ENCODE peak calls at places on chromosomes 4 and X, in eight cellular contexts. One of them, this sample, is unnamed.

GRCh38 chr4:122652379-122652778 is 31.5 kb upstream of the IL21 start:
- DNase-seq in ovary: no peak
- DNase-seq in left lung: no peak
- DNase-seq in choroid plexus epithelial cell: peak; percentile 91
- DNase-seq in heart right ventricle: no peak
- DNase-seq in fibroblast of the aortic adventitia: peak; percentile 88
- DNase-seq in esophagus squamous epithelium: no peak
- DNase-seq in fibroblast of mammary gland: peak; percentile 82
- DNase-seq in this sample: no peak

GRCh38 chr4:174437324-174437723 is 85.0 kb downstream of the HPGD start:
- DNase-seq in ovary: no peak
- DNase-seq in left lung: no peak
- DNase-seq in choroid plexus epithelial cell: peak; percentile 88
- DNase-seq in heart right ventricle: no peak
- DNase-seq in fibroblast of the aortic adventitia: peak; percentile 94
- DNase-seq in esophagus squamous epithelium: no peak
- DNase-seq in fibroblast of mammary gland: peak; percentile 95
- DNase-seq in this sample: no peak

GRCh38 chr4:20251796-20252655 is at the start of gene SLIT2:
- DNase-seq in ovary: peak; percentile 87
- DNase-seq in left lung: peak; percentile 88
- DNase-seq in choroid plexus epithelial cell: peak; percentile 84
- DNase-seq in heart right ventricle: peak; percentile 75
- DNase-seq in fibroblast of the aortic adventitia: peak; percentile 88
- DNase-seq in esophagus squamous epithelium: no peak
- DNase-seq in fibroblast of mammary gland: peak; percentile 75
- DNase-seq in this sample: peak; percentile 87

GRCh38 chrX:38260231-38260630 is 39.6 kb upstream of the SRPX start:
- DNase-seq in ovary: no peak
- DNase-seq in left lung: no peak
- DNase-seq in choroid plexus epithelial cell: peak; percentile 53
- DNase-seq in heart right ventricle: no peak
- DNase-seq in fibroblast of the aortic adventitia: no peak
- DNase-seq in esophagus squamous epithelium: no peak
- DNase-seq in fibroblast of mammary gland: peak; percentile 40
- DNase-seq in this sample: no peak

GRCh38 chr4:186078977-186079697 is 10.2 kb downstream of the TLR3 start:
- DNase-seq in ovary: no peak
- DNase-seq in left lung: no peak
- DNase-seq in choroid plexus epithelial cell: peak; percentile 20
- DNase-seq in heart right ventricle: no peak
- DNase-seq in fibroblast of the aortic adventitia: no peak
- DNase-seq in esophagus squamous epithelium: no peak
- DNase-seq in fibroblast of mammary gland: no peak
- DNase-seq in this sample: no peak

GRCh38 chr4:2251795-2252529 is 9.9 kb downstream of the MXD4 start:
- DNase-seq in ovary: peak; percentile 14
- DNase-seq in left lung: peak; percentile 57
- DNase-seq in choroid plexus epithelial cell: no peak
- DNase-seq in heart right ventricle: no peak
- DNase-seq in fibroblast of the aortic adventitia: no peak
- DNase-seq in esophagus squamous epithelium: no peak
- DNase-seq in fibroblast of mammary gland: no peak
- DNase-seq in this sample: peak; percentile 70

GRCh38 chr4:14368391-14368790 is 633.9 kb upstream of the CPEB2 start:
- DNase-seq in ovary: no peak
- DNase-seq in left lung: no peak
- DNase-seq in choroid plexus epithelial cell: no peak
- DNase-seq in heart right ventricle: peak; percentile 42
- DNase-seq in fibroblast of the aortic adventitia: no peak
- DNase-seq in esophagus squamous epithelium: no peak
- DNase-seq in fibroblast of mammary gland: no peak
- DNase-seq in this sample: no peak

GRCh38 chrX:111095974-111096870 is at the start of gene PAK3:
- DNase-seq in ovary: peak; percentile 66
- DNase-seq in left lung: peak; percentile 41
- DNase-seq in choroid plexus epithelial cell: peak; percentile 22
- DNase-seq in heart right ventricle: peak; percentile 20
- DNase-seq in fibroblast of the aortic adventitia: peak; percentile 64
- DNase-seq in esophagus squamous epithelium: no peak
- DNase-seq in fibroblast of mammary gland: peak; percentile 48
- DNase-seq in this sample: peak; percentile 75

GRCh38 chr4:165355900-165356300 is 22.9 kb upstream of the CPE start:
- DNase-seq in ovary: no peak
- DNase-seq in left lung: no peak
- DNase-seq in choroid plexus epithelial cell: peak; percentile 70
- DNase-seq in heart right ventricle: peak; percentile 8
- DNase-seq in fibroblast of the aortic adventitia: peak; percentile 72
- DNase-seq in esophagus squamous epithelium: no peak
- DNase-seq in fibroblast of mammary gland: peak; percentile 64
- DNase-seq in this sample: no peak

GRCh38 chr4:53647547-53647946 is 56.3 kb upstream of the LNX1 start:
- DNase-seq in ovary: no peak
- DNase-seq in left lung: no peak
- DNase-seq in choroid plexus epithelial cell: no peak
- DNase-seq in heart right ventricle: no peak
- DNase-seq in fibroblast of the aortic adventitia: no peak
- DNase-seq in esophagus squamous epithelium: no peak
- DNase-seq in fibroblast of mammary gland: no peak
- DNase-seq in this sample: no peak

GRCh38 chr4:54678826-54679225 is 21.1 kb downstream of the KIT start:
- DNase-seq in ovary: no peak
- DNase-seq in left lung: no peak
- DNase-seq in choroid plexus epithelial cell: no peak
- DNase-seq in heart right ventricle: no peak
- DNase-seq in fibroblast of the aortic adventitia: no peak
- DNase-seq in esophagus squamous epithelium: no peak
- DNase-seq in fibroblast of mammary gland: no peak
- DNase-seq in this sample: no peak
- H3K4me3 ChIP-seq in ovary: no peak overlapping the region
- H3K4me3 ChIP-seq in left lung: no peak overlapping the region
- H3K4me3 ChIP-seq in choroid plexus epithelial cell: no peak overlapping the region
- H3K4me3 ChIP-seq in heart right ventricle: no peak overlapping the region
- H3K4me3 ChIP-seq in fibroblast of the aortic adventitia: no peak overlapping the region
- H3K4me3 ChIP-seq in esophagus squamous epithelium: no peak overlapping the region
- H3K4me3 ChIP-seq in fibroblast of mammary gland: no peak overlapping the region
- H3K4me3 ChIP-seq in this sample: no peak overlapping the region

DNA sequence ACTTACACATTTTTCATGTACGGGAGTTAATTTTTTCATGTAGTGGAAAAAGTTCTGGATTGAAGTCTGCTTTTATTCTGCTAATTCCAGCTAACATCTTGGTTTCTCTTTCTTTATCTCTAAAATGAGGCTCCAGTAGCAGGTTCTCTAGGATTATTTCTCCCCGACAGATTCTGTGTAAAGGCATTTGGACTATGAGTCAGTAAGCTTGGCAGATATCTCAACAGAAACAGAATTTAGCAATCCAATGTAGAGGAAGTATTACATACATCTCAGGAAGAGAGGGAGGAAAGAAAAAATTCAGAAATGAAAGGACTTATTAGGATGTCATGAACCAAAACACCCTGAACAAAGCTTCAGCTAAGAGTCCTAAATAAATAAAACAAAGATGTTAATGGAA is 1682.3 kb upstream of the TENM3 start:
- DNase-seq in ovary: no peak
- DNase-seq in left lung: no peak
- DNase-seq in choroid plexus epithelial cell: peak; percentile 9
- DNase-seq in heart right ventricle: no peak
- DNase-seq in fibroblast of the aortic adventitia: no peak
- DNase-seq in esophagus squamous epithelium: no peak
- DNase-seq in fibroblast of mammary gland: peak; percentile 20
- DNase-seq in this sample: no peak
- H3K4me3 ChIP-seq in ovary: no peak overlapping the region
- H3K4me3 ChIP-seq in left lung: no peak overlapping the region
- H3K4me3 ChIP-seq in choroid plexus epithelial cell: no peak overlapping the region
- H3K4me3 ChIP-seq in heart right ventricle: no peak overlapping the region
- H3K4me3 ChIP-seq in fibroblast of the aortic adventitia: no peak overlapping the region
- H3K4me3 ChIP-seq in esophagus squamous epithelium: no peak overlapping the region
- H3K4me3 ChIP-seq in fibroblast of mammary gland: no peak overlapping the region
- H3K4me3 ChIP-seq in this sample: no peak overlapping the region

GRCh38 chrX:69177511-69178162 is 12.4 kb upstream of the PJA1 start:
- DNase-seq in ovary: no peak
- DNase-seq in left lung: no peak
- DNase-seq in choroid plexus epithelial cell: no peak
- DNase-seq in heart right ventricle: no peak
- DNase-seq in fibroblast of the aortic adventitia: no peak
- DNase-seq in esophagus squamous epithelium: no peak
- DNase-seq in fibroblast of mammary gland: no peak
- DNase-seq in this sample: peak; percentile 55

GRCh38 chrX:69182818-69183375 is 17.6 kb upstream of the PJA1 start:
- DNase-seq in ovary: no peak
- DNase-seq in left lung: no peak
- DNase-seq in choroid plexus epithelial cell: no peak
- DNase-seq in heart right ventricle: no peak
- DNase-seq in fibroblast of the aortic adventitia: no peak
- DNase-seq in esophagus squamous epithelium: no peak
- DNase-seq in fibroblast of mammary gland: peak; percentile 25
- DNase-seq in this sample: peak; percentile 22

GRCh38 chrX:69173906-69174305 is 8.7 kb upstream of the PJA1 start:
- DNase-seq in ovary: no peak
- DNase-seq in left lung: no peak
- DNase-seq in choroid plexus epithelial cell: no peak
- DNase-seq in heart right ventricle: no peak
- DNase-seq in fibroblast of the aortic adventitia: no peak
- DNase-seq in esophagus squamous epithelium: no peak
- DNase-seq in fibroblast of mammary gland: no peak
- DNase-seq in this sample: peak; percentile 22

GRCh38 chrX:69178592-69178991 is 13.3 kb upstream of the PJA1 start:
- DNase-seq in ovary: no peak
- DNase-seq in left lung: no peak
- DNase-seq in choroid plexus epithelial cell: no peak
- DNase-seq in heart right ventricle: no peak
- DNase-seq in fibroblast of the aortic adventitia: no peak
- DNase-seq in esophagus squamous epithelium: no peak
- DNase-seq in fibroblast of mammary gland: no peak
- DNase-seq in this sample: no peak

DNA sequence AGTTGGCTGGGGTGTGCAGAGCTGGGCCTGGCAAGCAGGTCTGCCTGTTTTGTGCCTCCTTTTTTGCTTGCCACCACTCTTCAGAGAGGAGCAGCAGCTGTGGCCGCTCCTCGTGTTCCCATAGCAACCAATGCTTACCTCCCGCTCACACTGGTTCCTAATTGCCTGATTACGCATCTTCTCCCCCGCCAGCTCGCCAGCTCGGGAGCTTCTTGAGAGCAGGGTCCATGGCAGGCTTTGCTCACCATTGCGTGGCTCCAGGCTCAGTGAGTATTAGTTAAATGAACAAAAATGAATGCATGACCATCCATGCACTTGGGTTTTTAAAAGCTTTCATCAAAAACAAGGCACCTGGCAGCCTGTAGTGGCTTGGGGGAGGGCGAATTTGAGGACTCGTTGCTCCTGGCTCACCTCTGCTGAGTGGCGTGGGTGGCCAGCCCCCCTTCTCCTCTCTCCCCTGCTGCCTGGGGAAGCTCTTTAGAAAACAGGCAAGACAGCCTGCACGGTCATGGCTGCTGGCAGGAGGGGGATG is 14.2 kb upstream of the PJA1 start:
- DNase-seq in ovary: peak; percentile 43
- DNase-seq in left lung: no peak
- DNase-seq in choroid plexus epithelial cell: no peak
- DNase-seq in heart right ventricle: no peak
- DNase-seq in fibroblast of the aortic adventitia: no peak
- DNase-seq in esophagus squamous epithelium: no peak
- DNase-seq in fibroblast of mammary gland: peak; percentile 16
- DNase-seq in this sample: no peak
- H3K4me3 ChIP-seq in ovary: no peak overlapping the region
- H3K4me3 ChIP-seq in left lung: no peak overlapping the region
- H3K4me3 ChIP-seq in choroid plexus epithelial cell: no peak overlapping the region
- H3K4me3 ChIP-seq in heart right ventricle: no peak overlapping the region
- H3K4me3 ChIP-seq in fibroblast of the aortic adventitia: no peak overlapping the region
- H3K4me3 ChIP-seq in esophagus squamous epithelium: no peak overlapping the region
- H3K4me3 ChIP-seq in fibroblast of mammary gland: no peak overlapping the region
- H3K4me3 ChIP-seq in this sample: no peak overlapping the region

GRCh38 chr4:140271553-140271952 is 101.9 kb upstream of the SCOC start:
- DNase-seq in ovary: no peak
- DNase-seq in left lung: no peak
- DNase-seq in choroid plexus epithelial cell: no peak
- DNase-seq in heart right ventricle: no peak
- DNase-seq in fibroblast of the aortic adventitia: no peak
- DNase-seq in esophagus squamous epithelium: no peak
- DNase-seq in fibroblast of mammary gland: no peak
- DNase-seq in this sample: no peak

GRCh38 chr4:140266958-140267568 is 106.4 kb upstream of the SCOC start:
- DNase-seq in ovary: no peak
- DNase-seq in left lung: no peak
- DNase-seq in choroid plexus epithelial cell: peak; percentile 93
- DNase-seq in heart right ventricle: no peak
- DNase-seq in fibroblast of the aortic adventitia: peak; percentile 57
- DNase-seq in esophagus squamous epithelium: no peak
- DNase-seq in fibroblast of mammary gland: peak; percentile 77
- DNase-seq in this sample: no peak

GRCh38 chr4:140268441-140268840 is 105.0 kb upstream of the SCOC start:
- DNase-seq in ovary: no peak
- DNase-seq in left lung: no peak
- DNase-seq in choroid plexus epithelial cell: peak; percentile 48
- DNase-seq in heart right ventricle: no peak
- DNase-seq in fibroblast of the aortic adventitia: no peak
- DNase-seq in esophagus squamous epithelium: no peak
- DNase-seq in fibroblast of mammary gland: no peak
- DNase-seq in this sample: no peak

GRCh38 chr4:140269369-140269768 is 104.1 kb upstream of the SCOC start:
- DNase-seq in ovary: no peak
- DNase-seq in left lung: no peak
- DNase-seq in choroid plexus epithelial cell: no peak
- DNase-seq in heart right ventricle: no peak
- DNase-seq in fibroblast of the aortic adventitia: no peak
- DNase-seq in esophagus squamous epithelium: no peak
- DNase-seq in fibroblast of mammary gland: no peak
- DNase-seq in this sample: no peak

GRCh38 chr4:140267576-140267975 is 105.9 kb upstream of the SCOC start:
- DNase-seq in ovary: no peak
- DNase-seq in left lung: no peak
- DNase-seq in choroid plexus epithelial cell: peak; percentile 72
- DNase-seq in heart right ventricle: no peak
- DNase-seq in fibroblast of the aortic adventitia: no peak
- DNase-seq in esophagus squamous epithelium: no peak
- DNase-seq in fibroblast of mammary gland: no peak
- DNase-seq in this sample: no peak
- H3K4me3 ChIP-seq in ovary: no peak overlapping the region
- H3K4me3 ChIP-seq in left lung: no peak overlapping the region
- H3K4me3 ChIP-seq in choroid plexus epithelial cell: no peak overlapping the region
- H3K4me3 ChIP-seq in heart right ventricle: no peak overlapping the region
- H3K4me3 ChIP-seq in fibroblast of the aortic adventitia: no peak overlapping the region
- H3K4me3 ChIP-seq in esophagus squamous epithelium: no peak overlapping the region
- H3K4me3 ChIP-seq in fibroblast of mammary gland: no peak overlapping the region
- H3K4me3 ChIP-seq in this sample: no peak overlapping the region

This sample was measured in coronary artery.